ENCODE peak calls at places on chromosomes 2 and 18, in nine cellular contexts. M, S, D, Y, K, T, X, V and F are unnamed samples.

GRCh38 chr2:68994864-68995263 is 18.1 kb upstream of the ANTXR1 start:
- DNase-seq in M (no peak), S (no peak), D (no peak), Y (peak; percentile 33), K (no peak), T (peak; percentile 71), X (no peak), V (no peak), F (no peak)

GRCh38 chr2:99554238-99554637 is 64.4 kb upstream of the REV1 start:
- DNase-seq in M (no peak), S (no peak), D (peak; percentile 15), Y (no peak), K (no peak), T (no peak), X (no peak), V (no peak), F (peak; percentile 48)

GRCh38 chr18:43278401-43278800 is 1.1 kb upstream of the SYT4 start:
- DNase-seq in M (no peak), S (no peak), D (no peak), Y (no peak), K (no peak), T (no peak), X (no peak), V (no peak), F (no peak)

GRCh38 chr18:55088000-55088401 is 128.7 kb upstream of the CCDC68 start:
- DNase-seq in M (no peak), S (peak; percentile 45), D (peak; percentile 30), Y (no peak), K (no peak), T (no peak), X (no peak), V (no peak), F (no peak)

GRCh38 chr2:38037757-38038615 is 38.0 kb downstream of the CYP1B1 start:
- DNase-seq in M (peak; percentile 18), S (peak; percentile 68), D (no peak), Y (peak; percentile 54), K (no peak), T (peak; percentile 59), X (no peak), V (no peak), F (no peak)

GRCh38 chr2:150548527-150548926 is 61.1 kb upstream of the RND3 start:
- DNase-seq in M (no peak), S (no peak), D (peak; percentile 52), Y (peak; percentile 44), K (no peak), T (peak; percentile 41), X (no peak), V (no peak), F (peak; percentile 13)

GRCh38 chr2:122519366-122519765 is 763.9 kb downstream of the TSN start:
- DNase-seq in M (no peak), S (no peak), D (peak; percentile 33), Y (no peak), K (no peak), T (no peak), X (no peak), V (no peak), F (no peak)

GRCh38 chr18:12155996-12156395 is 62.4 kb downstream of the ANKRD62 start:
- DNase-seq in M (no peak), S (no peak), D (no peak), Y (no peak), K (peak; percentile 15), T (no peak), X (no peak), V (no peak), F (no peak)

GRCh38 chr2:100852447-100852846 is 32.5 kb downstream of the NPAS2 start:
- DNase-seq in M (no peak), S (no peak), D (no peak), Y (no peak), K (no peak), T (no peak), X (no peak), V (no peak), F (no peak)

GRCh38 chr2:191199929-191200328 is 45.3 kb upstream of the MYO1B start:
- DNase-seq in M (no peak), S (no peak), D (no peak), Y (no peak), K (no peak), T (no peak), X (no peak), V (no peak), F (no peak)

GRCh38 chr18:4908239-4908638 is 288.8 kb downstream of the AKAIN1 start:
- DNase-seq in M (no peak), S (no peak), D (no peak), Y (no peak), K (no peak), T (no peak), X (no peak), V (no peak), F (no peak)

GRCh38 chr2:239235311-239235710 is 165.5 kb downstream of the HDAC4 start:
- DNase-seq in M (no peak), S (no peak), D (no peak), Y (no peak), K (no peak), T (no peak), X (no peak), V (no peak), F (no peak)

GRCh38 chr18:22346968-22347611 is 70.6 kb downstream of the CTAGE1 start:
- DNase-seq in M (no peak), S (peak; percentile 34), D (no peak), Y (peak; percentile 56), K (no peak), T (peak; percentile 77), X (no peak), V (peak; percentile 73), F (no peak)

GRCh38 chr2:29372185-29372584 is 257.0 kb downstream of the CLIP4 start:
- DNase-seq in M (peak; percentile 79), S (peak; percentile 2), D (no peak), Y (no peak), K (no peak), T (no peak), X (no peak), V (peak; percentile 23), F (no peak)

GRCh38 chr18:34702814-34703213 is 7.3 kb upstream of the DTNA start:
- DNase-seq in M (no peak), S (no peak), D (no peak), Y (no peak), K (no peak), T (no peak), X (no peak), V (no peak), F (no peak)

GRCh38 chr2:195656131-195656858 is 731 bp upstream of the SLC39A10 start:
- DNase-seq in M (peak; percentile 84), S (peak; percentile 82), D (no peak), Y (no peak), K (no peak), T (no peak), X (no peak), V (peak; percentile 27), F (no peak)

GRCh38 chr2:195659114-195659513 is 2.1 kb downstream of the SLC39A10 start:
- DNase-seq in M (no peak), S (no peak), D (peak; percentile 11), Y (peak; percentile 35), K (no peak), T (peak; percentile 23), X (no peak), V (no peak), F (no peak)

GRCh38 chr2:195657634-195658540 is 861 bp downstream of the SLC39A10 start:
- DNase-seq in M (no peak), S (peak; percentile 60), D (peak; percentile 92), Y (peak; percentile 91), K (peak; percentile 38), T (peak; percentile 91), X (no peak), V (peak; percentile 79), F (peak; percentile 54)

GRCh38 chr2:195658541-195658890 is 1.5 kb downstream of the SLC39A10 start:
- DNase-seq in M (peak; percentile 46), S (peak; percentile 87), D (peak; percentile 86), Y (peak; percentile 79), K (peak; percentile 57), T (peak; percentile 92), X (no peak), V (peak; percentile 63), F (no peak)

GRCh38 chr2:195656859-195657633 is at the start of gene SLC39A10:
- DNase-seq in M (no peak), S (peak; percentile 97), D (peak; percentile 98), Y (peak; percentile 98), K (peak; percentile 93), T (peak; percentile 99), X (peak; percentile 91), V (peak; percentile 99), F (peak; percentile 93)
- TF ChIP-seq CTCF in M (peak; percentile 7), S (no peak), D (no peak), Y (no peak), K (no peak), T (no peak), X (peak; percentile 53), V (peak; percentile 46), F (no peak)

GRCh38 chr2:166573393-166573792 is 79.3 kb upstream of the SCN7A start:
- DNase-seq in M (no peak), S (peak; percentile 25), D (no peak), Y (peak; percentile 5), K (peak; percentile 4), T (peak; percentile 52), X (no peak), V (no peak), F (peak; percentile 14)
- H3K4me3 ChIP-seq in M (no peak overlapping the region), S (no peak overlapping the region), D (no peak overlapping the region), Y (no peak overlapping the region), K (no peak overlapping the region), T (no peak overlapping the region), X (no peak overlapping the region), V (no peak overlapping the region), F (no peak overlapping the region)

GRCh38 chr2:157628282-157628531 is 457 bp downstream of the ACVR1C start:
- DNase-seq in M (no peak), S (no peak), D (no peak), Y (no peak), K (no peak), T (no peak), X (no peak), V (no peak), F (no peak)

GRCh38 chr2:157625311-157625710 is 3.4 kb downstream of the ACVR1C start:
- DNase-seq in M (no peak), S (no peak), D (no peak), Y (peak; percentile 6), K (no peak), T (no peak), X (no peak), V (no peak), F (no peak)

GRCh38 chr2:157627594-157628281 is 926 bp downstream of the ACVR1C start:
- DNase-seq in M (no peak), S (peak; percentile 23), D (no peak), Y (no peak), K (no peak), T (no peak), X (no peak), V (peak; percentile 37), F (peak; percentile 17)

GRCh38 chr2:157628532-157629415 is at the start of gene ACVR1C:
- DNase-seq in M (peak; percentile 15), S (peak; percentile 51), D (peak; percentile 84), Y (peak; percentile 31), K (peak; percentile 7), T (peak; percentile 44), X (no peak), V (peak; percentile 80), F (peak; percentile 91)
- TF ChIP-seq CTCF in M (peak; percentile 71), S (peak; percentile 71), D (peak; percentile 53), Y (peak; percentile 54), K (peak; percentile 61), T (peak; percentile 50), X (peak; percentile 22), V (peak; percentile 61), F (peak; percentile 79)

DNA sequence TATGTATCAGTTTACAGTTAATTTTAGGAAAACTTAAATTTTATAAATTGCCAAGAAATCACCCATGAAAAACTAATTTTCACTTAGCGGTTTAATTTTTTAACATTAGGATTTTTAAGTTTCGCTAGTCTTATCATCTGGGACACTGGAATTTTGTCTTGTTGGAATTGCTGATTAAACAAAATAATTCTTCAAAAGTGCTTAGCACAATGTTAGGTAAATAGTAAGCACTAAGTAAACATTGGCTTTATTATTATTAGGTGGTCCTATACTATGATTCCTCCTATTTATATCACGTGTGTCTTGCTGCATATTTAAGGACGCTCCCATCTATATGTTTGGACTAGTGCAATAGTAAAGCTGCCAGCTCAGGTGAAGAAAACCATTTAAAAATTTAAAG is 54.6 kb upstream of the MAP4K3 start:
- DNase-seq in M (no peak), S (no peak), D (no peak), Y (no peak), K (no peak), T (no peak), X (no peak), V (no peak), F (no peak)
- H3K4me3 ChIP-seq in M (no peak overlapping the region), S (no peak overlapping the region), D (no peak overlapping the region), Y (no peak overlapping the region), K (no peak overlapping the region), T (no peak overlapping the region), X (no peak overlapping the region), V (no peak overlapping the region), F (no peak overlapping the region)